ENCODE peak calls at places on chromosomes 6 and 20, in five cellular contexts. M is NT2/D1; H is kidney; X is naive thymus-derived CD4-positive, alpha-beta T cell; G is stromal cell of bone marrow. N is an unnamed sample.
A peak's percentile ranks its signal among the peaks of the same experiment; 100 is the strongest.

GRCh38 chr6:38058022-38058421 is 238.5 kb downstream of the ZFAND3 start:
- DNase-seq in M (no peak), H (no peak), X (peak; percentile 36), G (peak; percentile 25), N (peak; percentile 20)

GRCh38 chr6:149896491-149896890 is 1.4 kb downstream of the RAET1E start:
- DNase-seq in M (no peak), H (no peak), X (no peak), G (no peak), N (no peak)

GRCh38 chr20:19986419-19986818 is 30.7 kb upstream of the NAA20 start:
- DNase-seq in M (no peak), H (no peak), X (no peak), G (no peak), N (no peak)

GRCh38 chr6:38773338-38773737 is 58.2 kb downstream of the DNAH8 start:
- DNase-seq in M (peak; percentile 16), H (no peak), X (no peak), G (no peak), N (no peak)

GRCh38 chr6:166904101-166904746 is 52.1 kb downstream of the RNASET2 start:
- DNase-seq in M (no peak), H (no peak), X (no peak), G (peak; percentile 3), N (no peak)

GRCh38 chr6:79446006-79446405 is 91.2 kb downstream of the LCA5 start:
- DNase-seq in M (no peak), H (no peak), X (no peak), G (no peak), N (no peak)

GRCh38 chr6:16338577-16339262 is 100.3 kb downstream of the GMPR start:
- DNase-seq in M (no peak), H (peak; percentile 89), X (no peak), G (peak; percentile 99), N (peak; percentile 99)

GRCh38 chr6:42401605-42401935 is 50.2 kb downstream of the TRERF1 start:
- DNase-seq in M (no peak), H (no peak), X (no peak), G (no peak), N (no peak)

GRCh38 chr6:141229296-141229695 is 903.4 kb upstream of the GJE1 start:
- DNase-seq in M (no peak), H (no peak), X (no peak), G (no peak), N (no peak)

N was measured in AG09319.